ENCODE peak calls at places on chromosomes 16 and 17, in ten cellular contexts. T is tibial nerve, E is stomach, Y is transverse colon, R is HepG2, J is suprapubic skin, Z is H1, S is ovary, O is GM12878, G is K562. U is an unnamed sample. For H3K27me3, the result is how much of the 10 kb centered on the place peaks cover.

GRCh38 chr16:23837553-23838308 is 1.9 kb downstream of the PRKCB start:
- DNase-seq in S (no peak), R (no peak), Z (no peak), J (no peak), E (no peak), T (no peak), Y (no peak), G (peak), O (no peak), U (no peak)

GRCh38 chr16:1052791-1053521 is 19.6 kb upstream of the SSTR5 start:
- DNase-seq in Y (no peak), E (no peak), T (no peak), Z (no peak), S (no peak), G (no peak), O (no peak), R (no peak), J (no peak), U (no peak)

GRCh38 chr16:59330030-59330670 is 596.0 kb upstream of the GOT2 start:
- DNase-seq in O (no peak), Y (no peak), R (no peak), G (no peak), Z (no peak), S (no peak), T (no peak), E (no peak), J (no peak), U (no peak)

GRCh38 chr16:47713225-47713595 is 252.1 kb downstream of the PHKB start:
- DNase-seq in S (no peak), T (no peak), Y (no peak), R (peak), J (no peak), E (no peak), O (no peak), Z (no peak), G (peak), U (no peak)

GRCh38 chr17:16947470-16947869 is 24.4 kb downstream of the TNFRSF13B start:
- DNase-seq in Z (no peak), J (no peak), Y (no peak), S (no peak), E (no peak), O (peak), T (no peak), R (no peak), G (no peak), U (no peak)

GRCh38 chr16:2210386-2211365 is at the start of gene BRICD5:
- DNase-seq in R (peak), S (no peak), Y (no peak), Z (no peak), T (no peak), E (no peak), O (no peak), G (peak), J (no peak), U (no peak)

GRCh38 chr17:38658741-38659345 is 15.9 kb downstream of the EPOP start:
- DNase-seq in Z (no peak), E (no peak), Y (no peak), T (no peak), G (no peak), O (no peak), J (no peak), R (no peak), S (no peak), U (no peak)

GRCh38 chr17:32596666-32597065 is 109.9 kb downstream of the CDK5R1 start:
- DNase-seq in Z (no peak), O (peak), G (no peak), T (no peak), S (no peak), J (no peak), E (no peak), R (no peak), Y (no peak), U (no peak)

GRCh38 chr16:28924399-28924761 is 658 bp downstream of the RABEP2 start:
- DNase-seq in E (no peak), O (no peak), T (no peak), Y (peak), S (no peak), J (no peak), G (no peak), R (no peak), Z (no peak), U (no peak)

GRCh38 chr16:46830417-46830901 is 521 bp downstream of the C16orf87 start:
- DNase-seq in O (no peak), R (no peak), S (no peak), T (no peak), G (no peak), Z (no peak), E (peak), Y (peak), J (peak), U (no peak)

GRCh38 chr17:72535779-72536178 is 415.0 kb downstream of the SOX9 start:
- DNase-seq in Y (no peak), J (no peak), Z (no peak), S (no peak), E (no peak), T (no peak), R (no peak), G (no peak), O (no peak), U (no peak)

GRCh38 chr17:74521701-74522201 is 9.5 kb downstream of the CD300LB start:
- DNase-seq in S (no peak), J (peak), R (no peak), O (no peak), E (peak), T (no peak), Y (no peak), Z (no peak), G (no peak), U (no peak)

GRCh38 chr16:9823510-9823909 is 358.7 kb downstream of the GRIN2A start:
- DNase-seq in Y (no peak), S (no peak), G (no peak), E (no peak), O (no peak), J (no peak), Z (no peak), R (no peak), T (no peak), U (no peak)

GRCh38 chr17:72790194-72790593 is 302.3 kb downstream of the SLC39A11 start:
- DNase-seq in R (no peak), G (no peak), J (no peak), E (no peak), S (no peak), T (no peak), Z (no peak), O (no peak), Y (no peak), U (no peak)

GRCh38 chr17:65998675-65999074 is 193.3 kb downstream of the CEP112 start:
- DNase-seq in R (no peak), E (no peak), Y (no peak), O (no peak), J (no peak), T (no peak), Z (no peak), G (no peak), S (no peak), U (no peak)

GRCh38 chr16:57013902-57014301 is 24.5 kb downstream of the NLRC5 start:
- DNase-seq in Y (no peak), G (no peak), Z (no peak), T (no peak), O (no peak), E (no peak), S (no peak), J (no peak), R (no peak), U (no peak)

GRCh38 chr17:82838386-82839063 is 1.3 kb downstream of the ZNF750 start:
- DNase-seq in G (no peak), S (no peak), O (no peak), J (no peak), Y (peak), E (no peak), T (no peak), Z (no peak), R (peak), U (peak)

GRCh38 chr17:18974407-18975149 is 22.6 kb downstream of the SLC5A10 start:
- DNase-seq in G (no peak), Z (no peak), S (no peak), O (no peak), E (no peak), T (no peak), R (no peak), Y (no peak), J (no peak), U (no peak)

GRCh38 chr17:52170963-52171572 is 12.6 kb upstream of the CA10 start:
- DNase-seq in R (peak), S (no peak), Y (no peak), E (peak), O (no peak), T (no peak), Z (no peak), J (no peak), G (no peak), U (no peak)

GRCh38 chr17:74305865-74306654 is 20.0 kb upstream of the KIF19 start:
- DNase-seq in T (no peak), G (no peak), R (no peak), Z (no peak), Y (no peak), O (no peak), E (no peak), J (no peak), S (no peak), U (no peak)

GRCh38 chr17:79814966-79815835 is 18.3 kb upstream of the CBX8 start:
- DNase-seq in G (no peak), S (no peak), O (no peak), J (no peak), Z (peak), T (no peak), E (peak), Y (peak), R (no peak), U (peak)

GRCh38 chr17:68197091-68197996 is 50.5 kb upstream of the AMZ2 start:
- DNase-seq in J (no peak), Z (peak), S (no peak), E (no peak), T (no peak), O (no peak), R (no peak), Y (peak), G (peak), U (no peak)

GRCh38 chr17:45229681-45230409 is 8.2 kb downstream of the FMNL1 start:
- DNase-seq in Y (peak), E (no peak), G (no peak), Z (no peak), S (no peak), O (no peak), J (no peak), R (no peak), T (no peak), U (no peak)

GRCh38 chr17:40316571-40317344 is 7.8 kb downstream of the RARA start:
- DNase-seq in T (no peak), O (no peak), J (peak), R (peak), G (no peak), Z (peak), S (peak), E (peak), Y (peak), U (peak)

GRCh38 chr17:40317345-40317873 is 8.4 kb downstream of the RARA start:
- DNase-seq in O (no peak), S (peak), T (no peak), E (peak), Y (peak), R (peak), Z (peak), J (peak), G (peak), U (peak)

GRCh38 chr17:40314557-40314953 is 5.6 kb downstream of the RARA start:
- DNase-seq in J (peak), Y (peak), T (peak), R (peak), S (peak), O (no peak), Z (no peak), E (peak), G (no peak), U (peak)

GRCh38 chr17:40315206-40315605 is 6.2 kb downstream of the RARA start:
- DNase-seq in T (no peak), E (peak), O (no peak), R (no peak), J (peak), G (no peak), Z (no peak), Y (no peak), S (peak), U (no peak)

DNA sequence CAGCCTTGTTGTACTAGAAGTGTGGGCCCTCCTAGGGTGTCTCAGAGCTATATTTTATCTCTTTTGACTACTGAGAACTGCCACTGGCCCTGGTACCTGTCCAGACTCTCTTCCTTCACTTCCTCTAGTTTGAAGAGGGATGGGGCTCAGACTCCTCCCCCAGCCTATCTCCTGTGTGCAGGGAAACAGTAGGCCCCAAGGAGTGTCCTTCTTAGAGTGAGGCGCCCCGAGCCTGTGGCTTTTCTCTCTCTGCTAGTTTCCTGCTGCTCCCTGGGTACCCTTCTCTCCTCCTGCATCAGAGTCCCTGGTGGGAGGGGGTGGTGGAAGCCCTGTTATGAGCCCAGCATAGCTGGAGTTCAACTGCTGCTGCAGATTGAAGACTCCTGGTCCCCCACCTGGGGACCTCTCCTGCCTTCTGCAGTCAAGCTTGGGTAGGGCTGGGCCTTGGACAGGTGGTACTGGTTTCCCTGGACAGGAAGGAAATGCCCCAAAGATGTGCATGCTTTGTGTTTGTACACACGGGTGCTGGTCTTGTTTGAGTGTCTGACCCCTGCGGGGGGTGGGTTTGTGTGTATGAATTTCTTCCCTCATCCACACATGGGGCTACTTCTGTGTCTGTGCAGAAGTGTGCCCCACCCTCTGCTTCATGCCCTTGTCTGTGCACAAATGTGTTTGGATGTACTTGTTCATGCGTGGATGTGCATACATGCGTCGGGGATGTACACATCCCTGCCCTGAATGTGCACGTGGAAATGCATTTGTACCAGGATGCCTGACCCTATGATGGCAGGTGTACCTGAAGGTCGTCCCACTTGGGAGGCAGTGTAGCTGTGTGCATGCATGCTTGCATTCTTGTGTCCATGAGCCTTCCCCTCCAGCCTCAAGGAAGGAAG is 6.9 kb downstream of the RARA start:
- DNase-seq in Z (no peak), Y (no peak), O (no peak), R (no peak), E (peak), J (peak), S (peak), G (peak), T (peak), U (peak)
- TF ChIP-seq EP300 in Z (no peak), Y (no peak), O (no peak), R (no peak), E (no peak), J (no peak), S (no peak), G (peak), T (no peak), U (no peak)

DNA sequence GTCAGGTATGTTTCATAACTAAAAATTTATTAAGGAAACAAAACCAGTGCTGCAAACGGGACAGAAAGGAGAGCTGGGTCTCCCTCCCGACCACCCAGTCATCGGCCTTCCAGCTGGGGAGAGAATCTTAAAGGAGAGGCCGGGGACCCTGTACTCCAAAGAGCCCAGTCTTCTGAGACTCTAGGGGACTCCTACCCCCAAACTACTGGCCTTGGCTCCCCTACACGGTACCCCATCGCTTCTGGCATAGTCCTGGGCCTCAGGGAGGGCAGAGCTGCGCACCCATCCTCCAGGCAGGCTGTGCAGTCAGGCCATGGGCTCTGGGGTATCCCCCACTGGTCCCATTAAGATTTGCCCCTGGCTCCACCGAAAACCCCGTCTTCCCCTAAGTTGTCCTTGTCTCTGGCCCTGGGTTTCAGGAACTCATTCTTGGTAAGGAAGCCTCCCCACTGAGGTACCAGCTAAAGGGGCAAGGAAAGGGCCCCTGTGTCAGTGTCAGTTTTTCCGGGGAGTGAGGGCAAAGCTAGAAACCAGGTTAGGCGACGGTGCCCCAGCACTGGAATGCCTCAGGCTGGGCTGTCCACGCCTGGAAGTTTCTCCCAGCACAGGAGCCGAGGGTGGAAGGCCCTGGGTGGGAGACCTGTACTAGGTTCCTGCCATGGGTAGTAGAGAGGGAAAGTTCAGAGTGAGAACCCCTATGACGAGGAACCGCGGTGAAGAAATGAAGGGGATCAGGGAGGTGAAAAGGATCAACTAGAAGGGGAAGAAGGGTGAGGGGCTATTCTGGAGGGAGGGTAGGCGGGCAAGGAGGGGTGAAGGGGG is 5.1 kb downstream of the HIC1 start:
- DNase-seq in G (no peak), Z (no peak), Y (no peak), R (no peak), T (no peak), E (no peak), S (no peak), O (no peak), J (no peak), U (no peak)
- TF ChIP-seq POLR2A in G (no peak), Z (no peak), Y (no peak), R (no peak), T (no peak), E (no peak), S (no peak), O (peak), J (no peak), U (no peak)

GRCh38 chr16:88870608-88871348 is 4.3 kb upstream of the PABPN1L start:
- DNase-seq in R (no peak), O (no peak), G (peak), Z (no peak), J (no peak), T (no peak), S (no peak), Y (peak), E (no peak), U (no peak)
- H3K27me3 ChIP-seq in R (half or more), O (under half), G (under half), Z (under half), J (under half), T (under half), S (under half), Y (under half), E (half or more), U (under half)

DNA sequence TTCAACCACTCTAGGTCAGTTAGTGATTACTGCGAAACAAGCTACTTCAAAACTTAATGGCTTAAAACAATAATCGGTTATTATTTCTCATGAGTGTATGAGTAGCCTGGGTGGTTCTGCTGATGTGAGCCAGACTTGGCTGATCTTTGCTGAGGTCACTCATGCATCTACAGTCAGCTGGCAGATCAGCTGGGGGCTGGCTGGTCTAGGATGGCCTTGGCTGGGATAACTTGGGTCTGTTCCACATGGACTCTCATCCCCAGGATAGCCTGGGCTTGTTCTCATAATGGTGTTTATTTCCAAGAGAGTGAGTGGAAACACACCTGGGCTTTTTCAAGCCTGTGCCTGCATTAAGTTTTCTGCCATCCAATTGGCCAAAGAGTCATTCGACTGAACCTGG is 13.0 kb downstream of the CCDC182 start:
- DNase-seq in R (peak), Z (no peak), E (no peak), S (peak), O (no peak), T (no peak), Y (no peak), G (no peak), J (no peak), U (no peak)
- TF ChIP-seq EP300 in R (no peak), Z (no peak), E (no peak), S (no peak), O (no peak), T (no peak), Y (no peak), G (no peak), J (no peak), U (no peak)

DNA sequence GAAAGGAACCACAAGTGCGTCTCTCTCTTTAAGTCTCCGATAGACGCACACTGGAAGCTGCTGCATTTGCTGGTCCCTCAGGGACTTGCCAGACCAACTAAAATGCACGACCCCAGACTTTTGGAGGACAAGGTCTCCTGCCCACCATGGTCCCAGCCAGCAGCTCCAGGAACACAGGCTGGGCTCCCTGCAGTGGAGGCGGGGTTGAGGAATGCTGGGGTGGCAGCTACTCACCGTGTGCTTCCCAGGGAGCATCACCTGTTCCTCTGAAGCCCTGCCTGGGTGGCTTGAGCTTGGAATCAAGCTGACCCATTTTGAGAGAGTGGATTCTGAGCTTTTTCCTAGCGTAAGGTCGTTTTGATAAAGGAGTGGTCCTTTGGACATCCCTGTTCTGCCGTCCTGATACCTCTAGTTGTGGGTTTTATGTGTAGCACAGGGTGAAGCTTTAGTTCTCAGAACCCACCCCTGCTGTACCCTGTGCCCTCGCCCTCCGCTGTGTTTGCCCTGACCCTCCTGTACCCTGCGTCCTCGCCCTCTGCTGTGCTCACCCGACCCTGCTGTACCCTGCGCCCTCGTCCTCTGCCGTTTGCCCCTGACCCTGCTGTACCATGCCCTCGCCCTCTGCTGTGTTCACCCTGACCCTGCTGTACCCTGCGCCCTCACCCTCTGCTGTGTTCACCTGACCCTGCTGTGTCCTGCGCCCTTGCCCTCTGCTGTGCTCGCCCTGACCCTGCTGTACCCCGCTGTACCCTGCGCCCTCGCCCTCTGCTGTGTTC is 11.0 kb downstream of the ZNF276 start:
- DNase-seq in G (no peak), R (no peak), Y (no peak), E (no peak), O (no peak), T (no peak), Z (no peak), S (no peak), J (no peak), U (no peak)
- TF ChIP-seq POLR2A in G (peak), R (peak), Y (no peak), E (no peak), O (peak), T (no peak), Z (peak), S (no peak), J (no peak), U (no peak)

GRCh38 chr17:7290166-7290565 is 4.3 kb downstream of the YBX2 start:
- DNase-seq in J (no peak), R (no peak), Z (no peak), Y (no peak), E (no peak), T (no peak), G (no peak), O (no peak), S (no peak), U (no peak)
- H3K27me3 ChIP-seq in J (half or more), R (under half), Z (under half), Y (under half), E (half or more), T (under half), G (under half), O (under half), S (under half), U (under half)